ENCODE peak calls at places on chromosomes 1 and 21, in four cellular contexts. V is GM12891, S is K562, F is prostate gland. U is an unnamed sample.

GRCh38 chr1:116769561-116769977 is 15.3 kb downstream of the CD2 start:
- DNase-seq in V (peak; percentile 23), S (no peak), F (no peak), U (no peak)

GRCh38 chr1:1090424-1091343 is 16.6 kb upstream of the RNF223 start:
- DNase-seq in V (no peak), S (no peak), F (no peak), U (no peak)

GRCh38 chr1:20105856-20106255 is 13.5 kb downstream of the PLA2G2D start:
- DNase-seq in V (no peak), S (no peak), F (peak; percentile 26), U (no peak)

GRCh38 chr1:206924549-206925115 is 2.9 kb upstream of the FCMR start:
- DNase-seq in V (no peak), S (no peak), F (no peak), U (no peak)

GRCh38 chr1:118074101-118074500 is 110.9 kb downstream of the SPAG17 start:
- DNase-seq in V (no peak), S (no peak), F (no peak), U (no peak)

GRCh38 chr1:233364695-233365539 is 37.4 kb downstream of the MAP3K21 start:
- DNase-seq in V (no peak), S (no peak), F (no peak), U (no peak)

GRCh38 chr1:110707257-110707656 is 32.5 kb upstream of the KCNA3 start:
- DNase-seq in V (no peak), S (no peak), F (no peak), U (no peak)

GRCh38 chr1:109501644-109502367 is 7.7 kb downstream of the AMIGO1 start:
- DNase-seq in V (no peak), S (peak; percentile 71), F (no peak), U (no peak)

GRCh38 chr1:209617047-209617673 is 33.6 kb downstream of the CAMK1G start:
- DNase-seq in V (no peak), S (no peak), F (no peak), U (no peak)

GRCh38 chr1:33442141-33442540 is 11.2 kb upstream of the PHC2 start:
- DNase-seq in V (no peak), S (no peak), F (no peak), U (no peak)

GRCh38 chr1:17441265-17441992 is 2.0 kb upstream of the RCC2 start:
- DNase-seq in V (no peak), S (peak; percentile 55), F (peak; percentile 42), U (no peak)

GRCh38 chr1:20322825-20323612 is 32.3 kb downstream of the VWA5B1 start:
- DNase-seq in V (no peak), S (no peak), F (no peak), U (no peak)

GRCh38 chr21:37266515-37267221 is 466 bp downstream of the VPS26C start:
- DNase-seq in V (no peak), S (peak; percentile 74), F (no peak), U (peak; percentile 60)

GRCh38 chr1:15178571-15179484 is 25.3 kb downstream of the TMEM51 start:
- DNase-seq in V (no peak), S (no peak), F (no peak), U (no peak)

GRCh38 chr1:201149400-201149799 is 4.9 kb downstream of the TMEM9 start:
- DNase-seq in V (peak; percentile 44), S (peak; percentile 72), F (no peak), U (no peak)

GRCh38 chr1:85330711-85331290 is 54.4 kb upstream of the BCL10 start:
- DNase-seq in V (no peak), S (no peak), F (no peak), U (no peak)

GRCh38 chr1:91754348-91754747 is 131.6 kb downstream of the TGFBR3 start:
- DNase-seq in V (no peak), S (no peak), F (no peak), U (no peak)

GRCh38 chr21:42022906-42023305 is 12.7 kb upstream of the ZBTB21 start:
- DNase-seq in V (no peak), S (no peak), F (no peak), U (no peak)

GRCh38 chr1:49051647-49052046 is 275.0 kb upstream of the BEND5 start:
- DNase-seq in V (no peak), S (no peak), F (no peak), U (no peak)

GRCh38 chr1:150008699-150009098 is 1.8 kb downstream of the OTUD7B start:
- DNase-seq in V (no peak), S (no peak), F (no peak), U (no peak)

GRCh38 chr1:97245682-97246081 is 524.1 kb downstream of the PTBP2 start:
- DNase-seq in V (no peak), S (no peak), F (no peak), U (no peak)

GRCh38 chr1:23720256-23720995 is 22.8 kb upstream of the ELOA start:
- DNase-seq in V (no peak), S (no peak), F (no peak), U (no peak)

GRCh38 chr1:199122532-199123311 is 483.9 kb downstream of the PTPRC start:
- DNase-seq in V (no peak), S (no peak), F (no peak), U (no peak)

GRCh38 chr1:100122177-100122576 is 10.6 kb downstream of the SASS6 start:
- DNase-seq in V (no peak), S (no peak), F (no peak), U (no peak)

GRCh38 chr1:10020668-10021067 is 12.1 kb upstream of the UBE4B start:
- DNase-seq in V (no peak), S (no peak), F (no peak), U (no peak)

GRCh38 chr1:245179706-245180105 is 24.9 kb downstream of the KIF26B start:
- DNase-seq in V (no peak), S (no peak), F (no peak), U (no peak)

GRCh38 chr1:63152572-63152971 is 169.8 kb upstream of the FOXD3 start:
- DNase-seq in V (no peak), S (no peak), F (no peak), U (no peak)

GRCh38 chr1:84103197-84103992 is 40.7 kb upstream of the PRKACB start:
- DNase-seq in V (no peak), S (peak; percentile 94), F (no peak), U (no peak)

GRCh38 chr1:51607676-51608075 is 9.2 kb upstream of the OSBPL9 start:
- DNase-seq in V (no peak), S (peak; percentile 54), F (no peak), U (no peak)

GRCh38 chr21:21232320-21232719 is 234.1 kb downstream of the NCAM2 start:
- DNase-seq in V (no peak), S (peak; percentile 30), F (no peak), U (no peak)

GRCh38 chr1:205575294-205575885 is 56.4 kb downstream of the ELK4 start:
- DNase-seq in V (no peak), S (no peak), F (no peak), U (peak; percentile 30)

GRCh38 chr1:183589836-183590224 is 429 bp downstream of the NCF2 start:
- DNase-seq in V (no peak), S (no peak), F (no peak), U (no peak)

GRCh38 chr1:183590225-183591191 is at the start of gene NCF2:
- DNase-seq in V (peak; percentile 49), S (no peak), F (no peak), U (peak; percentile 31)

GRCh38 chr1:183589384-183589783 is 875 bp downstream of the NCF2 start:
- DNase-seq in V (no peak), S (no peak), F (no peak), U (no peak)

GRCh38 chr1:183586897-183587296 is 3.4 kb downstream of the NCF2 start:
- DNase-seq in V (no peak), S (no peak), F (no peak), U (no peak)

GRCh38 chr1:183588827-183589226 is 1.4 kb downstream of the NCF2 start:
- DNase-seq in V (no peak), S (no peak), F (no peak), U (no peak)
- TF ChIP-seq POLR2AphosphoS5 in V (no peak), S (no peak), F (no peak), U (no peak)

DNA sequence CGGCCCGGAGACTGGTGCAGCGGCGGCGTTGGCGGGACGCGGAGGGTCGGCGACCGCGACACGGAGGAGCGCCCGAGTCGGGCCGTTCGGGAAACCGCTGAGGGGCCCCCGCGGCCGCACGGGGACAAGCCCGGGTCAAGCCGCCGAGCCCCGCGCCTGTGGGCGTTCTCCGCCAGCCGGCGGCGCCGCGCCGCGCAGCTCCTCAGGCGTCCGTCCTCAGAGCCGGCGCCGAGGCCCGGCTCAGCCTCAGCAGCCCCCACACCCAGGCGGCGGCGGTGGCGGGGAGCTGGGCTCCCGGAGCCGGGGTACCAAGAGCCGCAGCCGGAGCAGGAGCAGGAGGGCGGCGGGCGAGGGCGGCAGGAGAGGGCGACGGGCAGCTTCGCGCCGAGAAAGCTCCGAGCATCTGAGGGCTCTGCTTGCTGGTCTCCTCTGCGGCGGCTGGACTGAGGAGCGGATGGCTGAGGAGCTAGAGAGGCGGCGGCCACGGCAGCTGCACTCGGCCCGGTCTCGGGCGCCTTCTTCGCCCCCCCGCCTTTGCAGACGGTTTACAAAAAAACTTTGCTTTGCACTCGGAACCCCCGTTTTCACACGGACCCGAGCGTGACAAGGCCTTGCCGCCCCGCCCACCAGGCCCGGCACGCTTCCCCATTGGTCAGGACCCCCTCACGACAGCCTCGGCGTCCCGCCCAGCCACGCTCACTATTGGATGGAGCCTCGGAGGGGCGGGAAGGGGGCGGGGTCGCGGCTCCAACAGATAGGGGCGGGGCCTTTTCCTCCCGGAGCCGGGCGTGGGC is at the start of gene SLC30A1:
- DNase-seq in V (peak; percentile 94), S (peak; percentile 100), F (peak; percentile 99), U (peak; percentile 100)
- TF ChIP-seq POLR2A in V (peak; percentile 89), S (peak; percentile 82), F (peak; percentile 95), U (no peak)

GRCh38 chr1:22342734-22343191 is 108.9 kb upstream of the ZBTB40 start:
- DNase-seq in V (no peak), S (no peak), F (no peak), U (no peak)
- TF ChIP-seq POLR2AphosphoS5 in V (no peak), S (no peak), F (no peak), U (no peak)

GRCh38 chr1:44283524-44284173 is 70.4 kb downstream of the DMAP1 start:
- DNase-seq in V (no peak), S (no peak), F (no peak), U (no peak)
- TF ChIP-seq POLR2A in V (no peak), S (no peak), F (no peak), U (no peak)

GRCh38 chr1:8017495-8018310 is 8.4 kb downstream of the ERRFI1 start:
- DNase-seq in V (no peak), S (no peak), F (peak; percentile 59), U (no peak)

GRCh38 chr1:8021676-8022266 is 4.3 kb downstream of the ERRFI1 start:
- DNase-seq in V (no peak), S (no peak), F (no peak), U (no peak)

GRCh38 chr1:8019229-8019620 is 6.9 kb downstream of the ERRFI1 start:
- DNase-seq in V (no peak), S (no peak), F (no peak), U (no peak)

GRCh38 chr1:8018492-8019228 is 7.4 kb downstream of the ERRFI1 start:
- DNase-seq in V (no peak), S (no peak), F (no peak), U (no peak)

DNA sequence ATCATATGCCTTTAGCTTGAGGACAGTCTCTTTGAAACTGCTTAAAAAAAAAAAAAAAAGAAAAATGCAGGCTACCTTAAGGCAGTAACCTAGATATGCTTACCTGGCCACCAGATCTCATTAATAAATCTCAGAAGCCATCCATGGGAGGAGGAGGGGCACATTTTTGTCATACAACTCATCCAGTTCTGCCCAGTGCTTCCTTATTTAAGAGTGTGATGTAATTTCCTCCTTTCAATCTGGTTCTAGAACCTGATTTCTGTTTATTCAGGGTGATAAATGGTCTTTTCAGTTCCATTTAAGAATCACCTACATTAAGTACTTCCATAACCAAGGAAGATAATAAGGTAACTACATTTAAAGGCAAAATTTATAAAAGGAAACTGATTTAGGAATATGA is 6.1 kb downstream of the ERRFI1 start:
- DNase-seq in V (no peak), S (no peak), F (peak; percentile 69), U (no peak)
- TF ChIP-seq POLR2AphosphoS5 in V (no peak), S (no peak), F (peak; percentile 85), U (no peak)